ENCODE peak calls at places on chromosomes 4 and X, in ten cellular contexts. M is heart left ventricle, K is H9, U is right lobe of liver, I is kidney, R is AG04450, O is nephron progenitor cell, X is suprapubic skin, G is fibroblast of villous mesenchyme, F is hepatocyte. J is an unnamed sample.

GRCh38 chr4:108433832-108434231 is 186.5 kb upstream of the RPL34 start:
- DNase-seq in F (peak; percentile 26), K (no peak), M (no peak), G (peak; percentile 82), X (no peak), R (peak; percentile 75), U (no peak), I (no peak), O (no peak), J (no peak)

GRCh38 chr4:123469245-123469644 is 72.7 kb downstream of the SPRY1 start:
- DNase-seq in M (no peak), G (no peak), R (no peak), X (no peak), U (no peak), O (no peak), F (no peak), I (no peak), K (no peak), J (no peak)

GRCh38 chrX:87403551-87403950 is 114.1 kb upstream of the KLHL4 start:
- DNase-seq in R (no peak), K (no peak), G (no peak), F (no peak), M (no peak), I (no peak), O (no peak), X (no peak), U (no peak), J (no peak)

GRCh38 chr4:123841431-123842121 is 445.0 kb downstream of the SPRY1 start:
- DNase-seq in F (no peak), X (no peak), U (no peak), K (no peak), G (no peak), M (no peak), R (no peak), I (no peak), O (no peak), J (no peak)

GRCh38 chr4:68369474-68369805 is 19.6 kb upstream of the YTHDC1 start:
- DNase-seq in G (peak; percentile 38), I (no peak), R (no peak), X (no peak), M (no peak), U (no peak), F (no peak), K (no peak), O (no peak), J (no peak)

GRCh38 chr4:3865986-3866812 is 100.0 kb downstream of the ADRA2C start:
- DNase-seq in U (peak; percentile 31), K (peak; percentile 18), F (no peak), R (no peak), O (no peak), M (no peak), I (peak; percentile 63), X (peak; percentile 59), G (no peak), J (no peak)

GRCh38 chr4:156901871-156902270 is 69.7 kb downstream of the PDGFC start:
- DNase-seq in K (no peak), X (no peak), G (peak; percentile 18), I (no peak), R (no peak), U (no peak), M (no peak), F (no peak), O (no peak), J (no peak)

GRCh38 chr4:136036744-136037143 is 1495.5 kb downstream of the PCDH18 start:
- DNase-seq in K (no peak), U (no peak), M (no peak), I (no peak), X (no peak), F (peak; percentile 10), O (no peak), R (peak; percentile 62), G (peak; percentile 82), J (no peak)

GRCh38 chrX:42948723-42949122 is 170.8 kb upstream of the PPP1R2C start:
- DNase-seq in F (no peak), G (no peak), U (no peak), O (no peak), M (no peak), I (no peak), R (no peak), K (no peak), X (no peak), J (no peak)

GRCh38 chr4:39975488-39976089 is 2.1 kb downstream of the PDS5A start:
- DNase-seq in X (no peak), O (no peak), I (no peak), M (no peak), K (no peak), R (peak; percentile 38), F (peak; percentile 9), G (peak; percentile 79), U (no peak), J (no peak)

GRCh38 chrX:136574548-136574947 is 42.5 kb downstream of the VGLL1 start:
- DNase-seq in I (no peak), K (no peak), X (no peak), R (no peak), M (peak; percentile 25), O (no peak), F (peak; percentile 16), G (no peak), U (no peak), J (no peak)

GRCh38 chr4:148345509-148345908 is 96.7 kb downstream of the NR3C2 start:
- DNase-seq in F (no peak), U (no peak), I (no peak), K (no peak), M (no peak), R (no peak), O (no peak), X (no peak), G (no peak), J (no peak)

GRCh38 chr4:1192091-1192492 is 19.7 kb upstream of the SPON2 start:
- DNase-seq in M (peak; percentile 93), U (peak; percentile 86), G (peak; percentile 99), F (peak; percentile 87), O (no peak), I (peak; percentile 95), R (peak; percentile 95), X (peak; percentile 91), K (no peak), J (peak; percentile 43)

GRCh38 chrX:108036298-108036973 is 8.4 kb upstream of the VSIG1 start:
- DNase-seq in R (peak; percentile 69), K (no peak), F (peak; percentile 64), M (no peak), U (no peak), O (no peak), X (no peak), I (no peak), G (peak; percentile 37), J (no peak)

GRCh38 chrX:132677233-132677716 is 188.4 kb upstream of the MBNL3 start:
- DNase-seq in R (no peak), X (no peak), F (no peak), I (no peak), K (no peak), M (no peak), G (no peak), O (no peak), U (no peak), J (no peak)

GRCh38 chrX:135185795-135186443 is 14.7 kb upstream of the CT55 start:
- DNase-seq in M (no peak), K (peak; percentile 59), F (peak; percentile 44), G (peak; percentile 53), X (no peak), R (peak; percentile 4), U (no peak), O (peak; percentile 25), I (no peak), J (no peak)

GRCh38 chr4:41590591-41590990 is 52.6 kb downstream of the LIMCH1 start:
- DNase-seq in U (no peak), O (no peak), I (no peak), X (no peak), F (no peak), R (no peak), G (no peak), K (no peak), M (no peak), J (no peak)

GRCh38 chrX:149950681-149951080 is 12.4 kb upstream of the EOLA2 start:
- DNase-seq in X (no peak), K (no peak), G (peak; percentile 62), M (no peak), I (no peak), F (peak; percentile 35), U (no peak), O (no peak), R (peak; percentile 23), J (no peak)
- TF ChIP-seq CTCF in X (no peak), K (peak; percentile 43), G (peak; percentile 51), M (peak; percentile 50), I (no peak), F (peak; percentile 44), U (peak; percentile 51), O (peak; percentile 27), R (peak; percentile 52), J (peak; percentile 29)

DNA sequence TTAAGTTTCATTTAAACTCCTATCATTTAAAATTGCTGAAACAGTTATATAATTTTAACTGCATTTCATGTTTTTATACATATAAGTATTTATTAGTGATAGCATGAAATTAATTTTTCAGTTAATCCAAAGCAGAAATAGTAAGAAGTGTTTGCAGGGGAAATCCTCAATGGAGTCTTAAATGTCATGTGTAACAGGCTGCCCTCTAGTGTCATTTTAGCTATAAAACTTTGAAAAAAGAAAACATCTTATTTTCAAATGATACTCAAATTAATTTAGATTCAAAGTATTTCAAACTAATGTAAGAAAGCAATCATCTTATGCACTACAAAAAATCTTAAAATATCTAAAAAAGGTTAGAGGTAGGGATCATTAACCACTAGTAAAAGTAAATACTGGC is 27.1 kb downstream of the TAPT1 start:
- DNase-seq in X (no peak), F (peak; percentile 40), K (no peak), R (no peak), M (no peak), I (no peak), O (no peak), G (peak; percentile 46), U (no peak), J (no peak)
- TF ChIP-seq CTCF in X (no peak), F (peak; percentile 60), K (peak; percentile 66), R (peak; percentile 54), M (peak; percentile 58), I (peak; percentile 20), O (peak; percentile 36), G (peak; percentile 38), U (peak; percentile 11), J (no peak)

GRCh38 chrX:50067435-50068292 is 133.1 kb downstream of the AKAP4 start:
- DNase-seq in G (no peak), K (peak; percentile 70), I (no peak), U (peak; percentile 76), R (no peak), F (peak; percentile 80), M (no peak), X (no peak), O (peak; percentile 42), J (peak; percentile 40)
- TF ChIP-seq CTCF in G (no peak), K (peak; percentile 39), I (no peak), U (peak; percentile 12), R (peak; percentile 2), F (peak; percentile 10), M (no peak), X (no peak), O (no peak), J (no peak)

GRCh38 chr4:16516796-16517413 is 290.6 kb upstream of the TAPT1 start:
- DNase-seq in I (peak; percentile 44), O (no peak), G (peak; percentile 77), F (peak; percentile 76), M (peak; percentile 35), K (no peak), R (peak; percentile 58), X (no peak), U (peak; percentile 54), J (peak; percentile 46)
- TF ChIP-seq CTCF in I (peak; percentile 21), O (no peak), G (peak; percentile 51), F (peak; percentile 54), M (peak; percentile 53), K (peak; percentile 42), R (peak; percentile 56), X (no peak), U (peak; percentile 21), J (no peak)

J was measured in mesothelial cell of epicardium.